ENCODE peak calls at places on chromosomes 3 and 15, in eight cellular contexts. O, R, U, W, A, I, J and X are unnamed samples.

GRCh38 chr3:48416546-48416945 is 13.3 kb downstream of the PLXNB1 start:
- DNase-seq in U (no peak), R (no peak), O (no peak), J (no peak), A (no peak), W (no peak), I (no peak), X (no peak)

GRCh38 chr3:187767266-187768032 is 22.2 kb upstream of the BCL6 start:
- DNase-seq in U (no peak), O (peak; percentile 85), J (no peak), R (no peak), W (peak; percentile 84), I (peak; percentile 89), A (no peak), X (peak; percentile 65)

GRCh38 chr3:135453333-135453732 is 512.2 kb upstream of the PPP2R3A start:
- DNase-seq in U (no peak), W (no peak), J (no peak), R (no peak), A (no peak), O (no peak), I (no peak), X (no peak)

GRCh38 chr3:36380171-36381031 is at the start of gene STAC:
- DNase-seq in O (peak; percentile 23), R (no peak), A (peak; percentile 24), J (no peak), U (peak; percentile 42), I (peak; percentile 32), W (no peak), X (peak; percentile 30)

GRCh38 chr3:114899186-114899931 is 247.7 kb downstream of the ZBTB20 start:
- DNase-seq in A (no peak), I (no peak), W (no peak), O (no peak), U (peak; percentile 62), R (no peak), J (no peak), X (peak; percentile 14)

GRCh38 chr15:99122831-99123705 is 18.2 kb downstream of the SYNM start:
- DNase-seq in I (no peak), W (no peak), A (no peak), O (no peak), R (no peak), U (no peak), J (no peak), X (no peak)

GRCh38 chr3:46666471-46666845 is 27.0 kb downstream of the ALS2CL start:
- DNase-seq in J (no peak), W (no peak), I (no peak), R (no peak), O (no peak), A (peak; percentile 59), U (no peak), X (no peak)

GRCh38 chr3:14418670-14419250 is 16.4 kb downstream of the SLC6A6 start:
- DNase-seq in U (peak; percentile 77), A (no peak), O (no peak), J (no peak), W (no peak), R (no peak), I (no peak), X (no peak)

DNA sequence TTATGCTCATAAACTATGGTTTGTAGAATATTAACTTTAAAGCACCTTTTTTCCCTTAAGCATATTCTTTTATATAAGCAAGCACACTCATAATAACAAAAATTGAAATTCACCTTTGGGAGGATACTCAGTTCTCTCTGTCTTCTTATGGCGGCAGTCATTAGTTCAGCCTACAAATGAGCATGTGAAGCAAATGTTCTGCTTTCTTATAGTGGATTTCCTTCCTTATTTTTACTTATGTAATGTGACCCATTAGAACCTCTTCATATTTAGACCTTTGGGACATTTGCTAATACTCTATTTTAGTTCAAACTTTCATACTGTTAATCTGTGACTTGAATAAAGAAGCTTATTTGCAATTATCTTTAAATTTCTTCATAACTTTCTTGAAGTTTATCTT is at the start of gene P2RY13:
- DNase-seq in W (no peak), R (no peak), O (no peak), U (no peak), A (no peak), I (no peak), J (no peak), X (no peak)
- H3K4me3 ChIP-seq in W (no peak within 1 kb of the TSS), R (no peak within 1 kb of the TSS), O (no peak within 1 kb of the TSS), U (no peak within 1 kb of the TSS), A (no peak within 1 kb of the TSS), I (peak within 1 kb of the TSS; percentile 20), J (no peak within 1 kb of the TSS), X (no peak within 1 kb of the TSS)

GRCh38 chr3:63333815-63334214 is 55.7 kb downstream of the SYNPR start:
- DNase-seq in W (no peak), U (no peak), I (peak; percentile 31), A (no peak), J (no peak), R (no peak), O (peak; percentile 50), X (peak; percentile 34)
- TF ChIP-seq CTCF in W (no peak), U (peak; percentile 33), I (peak; percentile 7), A (no peak), J (no peak), R (peak; percentile 31), O (no peak), X (peak; percentile 30)

GRCh38 chr3:156675744-156676466 is 1.5 kb downstream of the TIPARP start:
- DNase-seq in W (peak; percentile 84), A (peak; percentile 27), U (peak; percentile 79), O (peak; percentile 98), J (peak; percentile 39), I (peak; percentile 97), R (peak; percentile 59), X (peak; percentile 86)
- H3K4me3 ChIP-seq in W (peak overlapping the region; percentile 66), A (peak overlapping the region; percentile 94), U (peak overlapping the region; percentile 74), O (peak overlapping the region; percentile 82), J (peak overlapping the region; percentile 77), I (peak overlapping the region; percentile 86), R (peak overlapping the region; percentile 70), X (peak overlapping the region; percentile 84)

GRCh38 chr3:16400143-16400935 is 113.2 kb downstream of the RFTN1 start:
- DNase-seq in R (no peak), W (no peak), O (no peak), J (no peak), A (no peak), U (no peak), I (no peak), X (peak; percentile 17)

GRCh38 chr3:16402451-16402850 is 111.0 kb downstream of the RFTN1 start:
- DNase-seq in O (peak; percentile 69), W (no peak), A (no peak), R (no peak), U (no peak), J (no peak), I (peak; percentile 65), X (peak; percentile 33)

GRCh38 chr3:16398542-16399126 is 114.9 kb downstream of the RFTN1 start:
- DNase-seq in O (no peak), W (no peak), R (no peak), A (no peak), J (no peak), I (no peak), U (no peak), X (no peak)

GRCh38 chr3:16401273-16401672 is 112.2 kb downstream of the RFTN1 start:
- DNase-seq in R (no peak), W (no peak), A (no peak), U (no peak), J (peak; percentile 30), I (no peak), O (no peak), X (no peak)

GRCh38 chr3:16399473-16399872 is 114.0 kb downstream of the RFTN1 start:
- DNase-seq in A (peak; percentile 29), W (peak; percentile 80), R (no peak), U (peak; percentile 41), O (peak; percentile 81), J (peak; percentile 60), I (peak; percentile 40), X (peak; percentile 76)
- TF ChIP-seq CTCF in A (no peak), W (peak; percentile 51), R (no peak), U (no peak), O (peak; percentile 51), J (peak; percentile 20), I (no peak), X (peak; percentile 43)

GRCh38 chr15:67146875-67147381 is 81.5 kb downstream of the SMAD3 start:
- DNase-seq in J (peak; percentile 35), R (no peak), A (no peak), W (peak; percentile 67), O (peak; percentile 96), I (peak; percentile 99), U (peak; percentile 79), X (peak; percentile 92)
- H3K4me3 ChIP-seq in J (no peak overlapping the region), R (no peak overlapping the region), A (no peak overlapping the region), W (no peak overlapping the region), O (no peak overlapping the region), I (no peak overlapping the region), U (no peak overlapping the region), X (no peak overlapping the region)